ENCODE peak calls at places on chromosomes 1 and 21, in five cellular contexts. One of them, this sample, is unnamed. For H3K27me3, the result is how much of the 10 kb centered on the place peaks cover.

GRCh38 chr1:181038399-181038873 is 4.7 kb downstream of the MR1 start:
- DNase-seq in ovary: no peak
- DNase-seq in suprapubic skin: no peak
- DNase-seq in tibial nerve: no peak
- DNase-seq in stomach: peak
- DNase-seq in this sample: peak

GRCh38 chr1:172344444-172344843 is 76.0 kb upstream of the C1orf105 start:
- DNase-seq in ovary: no peak
- DNase-seq in suprapubic skin: no peak
- DNase-seq in tibial nerve: no peak
- DNase-seq in stomach: no peak
- DNase-seq in this sample: no peak

GRCh38 chr1:111571987-111572386 is 47.6 kb upstream of the RAP1A start:
- DNase-seq in ovary: no peak
- DNase-seq in suprapubic skin: no peak
- DNase-seq in tibial nerve: no peak
- DNase-seq in stomach: no peak
- DNase-seq in this sample: no peak

GRCh38 chr1:203081465-203082355 is 4.1 kb downstream of the MYOG start:
- DNase-seq in ovary: no peak
- DNase-seq in suprapubic skin: no peak
- DNase-seq in tibial nerve: no peak
- DNase-seq in stomach: peak
- DNase-seq in this sample: peak

GRCh38 chr1:215114154-215114933 is 31.8 kb downstream of the KCNK2 start:
- DNase-seq in ovary: no peak
- DNase-seq in suprapubic skin: no peak
- DNase-seq in tibial nerve: no peak
- DNase-seq in stomach: no peak
- DNase-seq in this sample: no peak

GRCh38 chr1:25544243-25544764 is 898 bp downstream of the LDLRAP1 start:
- DNase-seq in ovary: no peak
- DNase-seq in suprapubic skin: no peak
- DNase-seq in tibial nerve: no peak
- DNase-seq in stomach: peak
- DNase-seq in this sample: peak

GRCh38 chr1:197928849-197929336 is 11.7 kb downstream of the LHX9 start:
- DNase-seq in ovary: no peak
- DNase-seq in suprapubic skin: no peak
- DNase-seq in tibial nerve: no peak
- DNase-seq in stomach: no peak
- DNase-seq in this sample: no peak

GRCh38 chr21:42289926-42290325 is 25.3 kb downstream of the TFF3 start:
- DNase-seq in ovary: no peak
- DNase-seq in suprapubic skin: no peak
- DNase-seq in tibial nerve: peak
- DNase-seq in stomach: no peak
- DNase-seq in this sample: no peak

GRCh38 chr1:200039849-200040479 is 12.5 kb downstream of the NR5A2 start:
- DNase-seq in ovary: no peak
- DNase-seq in suprapubic skin: no peak
- DNase-seq in tibial nerve: no peak
- DNase-seq in stomach: no peak
- DNase-seq in this sample: no peak

GRCh38 chr1:69919922-69920273 is 285.5 kb downstream of the LRRC40 start:
- DNase-seq in ovary: no peak
- DNase-seq in suprapubic skin: no peak
- DNase-seq in tibial nerve: no peak
- DNase-seq in stomach: no peak
- DNase-seq in this sample: no peak

GRCh38 chr1:54289061-54289938 is 89.3 kb downstream of the MRPL37 start:
- DNase-seq in ovary: no peak
- DNase-seq in suprapubic skin: no peak
- DNase-seq in tibial nerve: no peak
- DNase-seq in stomach: no peak
- DNase-seq in this sample: no peak

GRCh38 chr1:82632164-82632563 is 831.4 kb downstream of the ADGRL2 start:
- DNase-seq in ovary: no peak
- DNase-seq in suprapubic skin: no peak
- DNase-seq in tibial nerve: no peak
- DNase-seq in stomach: no peak
- DNase-seq in this sample: no peak

GRCh38 chr1:201649776-201650607 is 111.1 kb downstream of the NAV1 start:
- DNase-seq in ovary: peak
- DNase-seq in suprapubic skin: peak
- DNase-seq in tibial nerve: peak
- DNase-seq in stomach: peak
- DNase-seq in this sample: peak

GRCh38 chr1:68442822-68443556 is 6.8 kb downstream of the RPE65 start:
- DNase-seq in ovary: no peak
- DNase-seq in suprapubic skin: no peak
- DNase-seq in tibial nerve: no peak
- DNase-seq in stomach: peak
- DNase-seq in this sample: no peak

GRCh38 chr1:20476260-20477038 is 9.6 kb downstream of the CAMK2N1 start:
- DNase-seq in ovary: peak
- DNase-seq in suprapubic skin: no peak
- DNase-seq in tibial nerve: no peak
- DNase-seq in stomach: peak
- DNase-seq in this sample: no peak

GRCh38 chr1:107501081-107501605 is 360.3 kb downstream of the NTNG1 start:
- DNase-seq in ovary: no peak
- DNase-seq in suprapubic skin: no peak
- DNase-seq in tibial nerve: no peak
- DNase-seq in stomach: no peak
- DNase-seq in this sample: no peak

GRCh38 chr1:113515498-113515897 is 125.2 kb downstream of the MAGI3 start:
- DNase-seq in ovary: no peak
- DNase-seq in suprapubic skin: no peak
- DNase-seq in tibial nerve: no peak
- DNase-seq in stomach: no peak
- DNase-seq in this sample: no peak

GRCh38 chr1:15287035-15287434 is 40.0 kb downstream of the FHAD1 start:
- DNase-seq in ovary: no peak
- DNase-seq in suprapubic skin: no peak
- DNase-seq in tibial nerve: no peak
- DNase-seq in stomach: no peak
- DNase-seq in this sample: no peak

GRCh38 chr1:31712625-31713024 is 8.8 kb upstream of the COL16A1 start:
- DNase-seq in ovary: peak
- DNase-seq in suprapubic skin: no peak
- DNase-seq in tibial nerve: peak
- DNase-seq in stomach: peak
- DNase-seq in this sample: peak

GRCh38 chr1:230120289-230120948 is 53.4 kb downstream of the GALNT2 start:
- DNase-seq in ovary: no peak
- DNase-seq in suprapubic skin: peak
- DNase-seq in tibial nerve: peak
- DNase-seq in stomach: no peak
- DNase-seq in this sample: no peak

GRCh38 chr1:17096584-17096983 is 22.7 kb downstream of the PADI2 start:
- DNase-seq in ovary: no peak
- DNase-seq in suprapubic skin: no peak
- DNase-seq in tibial nerve: no peak
- DNase-seq in stomach: no peak
- DNase-seq in this sample: no peak

GRCh38 chr1:20199410-20199809 is 13.1 kb upstream of the PLA2G2C start:
- DNase-seq in ovary: no peak
- DNase-seq in suprapubic skin: no peak
- DNase-seq in tibial nerve: no peak
- DNase-seq in stomach: no peak
- DNase-seq in this sample: no peak

GRCh38 chr21:35303085-35303484 is 254.0 kb upstream of the RUNX1 start:
- DNase-seq in ovary: no peak
- DNase-seq in suprapubic skin: no peak
- DNase-seq in tibial nerve: no peak
- DNase-seq in stomach: no peak
- DNase-seq in this sample: no peak

GRCh38 chr21:14120091-14120734 is 90.5 kb downstream of the LIPI start:
- DNase-seq in ovary: no peak
- DNase-seq in suprapubic skin: no peak
- DNase-seq in tibial nerve: no peak
- DNase-seq in stomach: peak
- DNase-seq in this sample: no peak

DNA sequence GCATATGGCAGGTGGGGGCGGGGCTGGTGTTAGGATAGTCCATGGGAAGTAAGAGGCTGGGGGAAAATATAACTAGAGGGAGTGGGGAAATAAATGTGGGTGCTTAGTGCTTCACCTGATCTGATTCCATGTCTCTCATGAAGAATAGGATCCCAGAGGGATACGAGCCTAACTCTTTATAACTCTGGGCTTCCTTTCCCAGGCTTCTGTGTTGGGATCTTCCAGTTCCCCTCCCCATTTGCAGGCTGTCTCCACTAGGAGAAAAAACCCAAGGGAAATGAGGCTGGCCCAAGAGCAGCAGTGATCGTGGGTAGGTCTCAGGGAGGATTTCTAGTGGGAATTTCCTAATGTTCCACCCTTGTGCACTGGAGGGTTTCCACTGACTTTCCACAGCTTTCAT is 1.6 kb downstream of the KCNJ9 start:
- DNase-seq in ovary: no peak
- DNase-seq in suprapubic skin: no peak
- DNase-seq in tibial nerve: no peak
- DNase-seq in stomach: no peak
- DNase-seq in this sample: no peak
- H3K27me3 ChIP-seq in ovary: under half
- H3K27me3 ChIP-seq in suprapubic skin: half or more
- H3K27me3 ChIP-seq in tibial nerve: under half
- H3K27me3 ChIP-seq in stomach: under half
- H3K27me3 ChIP-seq in this sample: under half

GRCh38 chr1:116765962-116766361 is 11.7 kb downstream of the CD2 start:
- DNase-seq in ovary: no peak
- DNase-seq in suprapubic skin: no peak
- DNase-seq in tibial nerve: no peak
- DNase-seq in stomach: no peak
- DNase-seq in this sample: no peak

GRCh38 chr1:116764466-116764896 is 10.3 kb downstream of the CD2 start:
- DNase-seq in ovary: no peak
- DNase-seq in suprapubic skin: no peak
- DNase-seq in tibial nerve: no peak
- DNase-seq in stomach: no peak
- DNase-seq in this sample: no peak

GRCh38 chr1:116766616-116767469 is 12.6 kb downstream of the CD2 start:
- DNase-seq in ovary: no peak
- DNase-seq in suprapubic skin: no peak
- DNase-seq in tibial nerve: no peak
- DNase-seq in stomach: no peak
- DNase-seq in this sample: no peak

GRCh38 chr1:116763787-116764465 is 9.7 kb downstream of the CD2 start:
- DNase-seq in ovary: no peak
- DNase-seq in suprapubic skin: no peak
- DNase-seq in tibial nerve: no peak
- DNase-seq in stomach: peak
- DNase-seq in this sample: no peak

DNA sequence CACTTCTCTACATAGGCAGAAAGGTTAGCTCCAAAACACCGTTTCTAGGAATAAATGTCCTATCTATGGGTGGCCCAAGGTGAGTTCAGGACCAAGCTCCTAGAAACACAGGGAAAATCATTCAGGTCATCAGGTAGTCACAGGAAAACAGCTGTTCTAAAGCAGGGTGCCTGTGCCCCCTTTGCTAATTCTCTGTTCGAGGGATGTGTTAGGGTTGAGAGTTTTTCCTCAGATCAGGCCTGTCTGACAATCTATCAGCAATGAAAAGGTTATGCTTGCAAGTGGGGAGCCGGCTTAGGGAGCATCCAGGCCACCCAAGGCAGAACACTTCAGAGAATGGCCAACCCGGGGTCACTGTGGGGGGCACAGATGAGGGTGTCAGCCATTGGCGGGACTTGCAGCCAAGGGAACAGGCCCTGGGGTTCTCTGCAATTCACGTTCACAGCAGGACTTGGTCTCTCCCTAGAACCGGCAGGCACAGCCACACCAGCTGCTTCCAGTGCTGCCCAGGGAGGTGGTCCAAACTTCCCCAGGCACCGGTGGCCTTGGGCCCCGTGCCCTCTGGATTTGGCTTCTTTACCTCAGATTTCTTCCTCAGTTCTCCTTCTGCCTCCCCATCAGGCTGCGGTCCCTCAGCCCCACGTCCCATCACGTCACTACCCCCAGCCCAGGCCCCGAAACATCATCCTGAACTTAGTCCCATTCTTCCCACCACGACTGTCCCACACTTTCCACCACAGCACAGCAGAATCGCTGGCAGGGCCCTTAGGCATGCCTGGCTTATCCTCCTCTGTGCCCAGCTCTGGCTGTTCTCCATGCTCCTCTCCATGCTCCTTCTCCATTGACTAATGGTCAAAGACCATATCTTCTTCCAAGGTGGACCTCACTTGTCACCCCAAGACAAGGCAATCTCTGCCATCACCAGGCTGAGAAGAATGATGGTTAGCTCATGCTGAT is 11.0 kb downstream of the CD2 start:
- DNase-seq in ovary: no peak
- DNase-seq in suprapubic skin: no peak
- DNase-seq in tibial nerve: no peak
- DNase-seq in stomach: no peak
- DNase-seq in this sample: no peak
- H3K4me3 ChIP-seq in ovary: no peak
- H3K4me3 ChIP-seq in suprapubic skin: no peak
- H3K4me3 ChIP-seq in tibial nerve: no peak
- H3K4me3 ChIP-seq in stomach: no peak
- H3K4me3 ChIP-seq in this sample: no peak

DNA sequence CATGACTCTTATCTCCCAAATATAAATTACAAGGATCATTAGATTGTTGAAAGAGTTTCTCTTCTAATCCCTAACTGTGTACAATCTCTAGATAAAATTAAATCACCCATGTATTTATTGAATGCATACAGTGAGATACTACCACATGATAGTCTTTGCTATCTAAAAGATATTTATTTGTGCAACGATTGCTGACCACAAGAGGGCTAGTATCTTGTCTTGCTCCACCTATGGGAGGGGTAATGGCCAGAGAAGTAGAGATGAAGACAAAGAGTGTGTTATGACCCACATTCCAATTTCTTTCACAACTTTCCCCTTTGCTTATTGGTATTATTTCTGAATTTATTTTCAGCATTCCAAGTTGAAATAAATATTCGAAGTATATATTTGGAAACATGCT is 13.7 kb downstream of the PYHIN1 start:
- DNase-seq in ovary: no peak
- DNase-seq in suprapubic skin: no peak
- DNase-seq in tibial nerve: no peak
- DNase-seq in stomach: no peak
- DNase-seq in this sample: no peak
- TF ChIP-seq EP300 in ovary: no peak
- TF ChIP-seq EP300 in suprapubic skin: no peak
- TF ChIP-seq EP300 in tibial nerve: no peak
- TF ChIP-seq EP300 in stomach: no peak
- TF ChIP-seq EP300 in this sample: no peak

DNA sequence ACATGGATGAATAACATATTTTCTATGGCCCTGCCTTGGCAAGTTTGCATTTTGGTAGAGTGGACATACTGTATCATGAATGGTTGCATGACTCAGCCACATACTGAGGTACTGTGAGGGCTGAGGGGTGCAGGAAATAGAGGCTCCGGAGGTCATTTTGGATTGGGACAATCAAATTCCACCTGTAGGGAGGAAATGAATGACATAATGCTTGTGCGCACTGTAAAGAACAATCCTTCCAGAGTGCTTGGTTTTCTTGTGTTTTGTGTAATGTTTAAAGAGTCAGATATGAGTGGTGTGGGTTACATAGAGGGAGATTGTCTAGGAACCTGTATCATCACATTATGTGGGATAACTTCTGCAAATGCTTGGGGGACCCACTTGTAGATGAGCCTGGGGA is 329.9 kb upstream of the PROX1 start:
- DNase-seq in ovary: no peak
- DNase-seq in suprapubic skin: no peak
- DNase-seq in tibial nerve: no peak
- DNase-seq in stomach: no peak
- DNase-seq in this sample: no peak
- H3K27me3 ChIP-seq in ovary: under half
- H3K27me3 ChIP-seq in suprapubic skin: under half
- H3K27me3 ChIP-seq in tibial nerve: under half
- H3K27me3 ChIP-seq in stomach: under half
- H3K27me3 ChIP-seq in this sample: under half